ENCODE peak calls at places on chromosomes 12 and 14, in six cellular contexts. Q is GM03348, S is ureter, V is NCI-H774, L is lower leg skin, P is hypothalamus. C is an unnamed sample.

GRCh38 chr12:44053550-44054243 is 217.8 kb downstream of the TMEM117 start:
- DNase-seq in Q (peak; percentile 67), S (no peak), V (no peak), L (no peak), P (no peak), C (no peak)

GRCh38 chr12:20434993-20435392 is 66.7 kb downstream of the PDE3A start:
- DNase-seq in Q (no peak), S (no peak), V (no peak), L (no peak), P (no peak), C (no peak)

GRCh38 chr12:53712059-53712643 is 15.1 kb downstream of the CALCOCO1 start:
- DNase-seq in Q (no peak), S (no peak), V (no peak), L (no peak), P (no peak), C (no peak)

GRCh38 chr12:27667540-27667939 is 28.7 kb upstream of the REP15 start:
- DNase-seq in Q (peak; percentile 78), S (no peak), V (no peak), L (no peak), P (no peak), C (no peak)

GRCh38 chr12:98224584-98225221 is 290.7 kb upstream of the TMPO start:
- DNase-seq in Q (no peak), S (no peak), V (no peak), L (no peak), P (no peak), C (no peak)

GRCh38 chr12:101459642-101460346 is 15.3 kb upstream of the SPIC start:
- DNase-seq in Q (peak; percentile 33), S (peak; percentile 53), V (peak; percentile 46), L (peak; percentile 29), P (no peak), C (no peak)

GRCh38 chr12:6602526-6602925 is 4.7 kb downstream of the CHD4 start:
- DNase-seq in Q (no peak), S (no peak), V (no peak), L (no peak), P (no peak), C (no peak)

GRCh38 chr12:108580531-108580930 is 17.4 kb downstream of the TMEM119 start:
- DNase-seq in Q (no peak), S (no peak), V (no peak), L (peak; percentile 37), P (no peak), C (no peak)

GRCh38 chr14:103569436-103569835 is 6.7 kb downstream of the COA8 start:
- DNase-seq in Q (no peak), S (no peak), V (no peak), L (no peak), P (no peak), C (no peak)

GRCh38 chr12:131333621-131334440 is 377.1 kb upstream of the SFSWAP start:
- DNase-seq in Q (no peak), S (no peak), V (no peak), L (no peak), P (no peak), C (no peak)

GRCh38 chr14:35406811-35407630 is 2.5 kb upstream of the NFKBIA start:
- DNase-seq in Q (peak; percentile 74), S (no peak), V (peak; percentile 57), L (peak; percentile 68), P (no peak), C (peak; percentile 30)

GRCh38 chr12:49541140-49541861 is 2.5 kb downstream of the KCNH3 start:
- DNase-seq in Q (no peak), S (no peak), V (no peak), L (no peak), P (no peak), C (no peak)

GRCh38 chr12:125533434-125534029 is 468.3 kb downstream of the AACS start:
- DNase-seq in Q (peak; percentile 19), S (no peak), V (peak; percentile 57), L (no peak), P (peak; percentile 47), C (peak; percentile 5)

GRCh38 chr12:99390707-99391106 is 256.8 kb upstream of the GARIN6 start:
- DNase-seq in Q (peak; percentile 29), S (no peak), V (no peak), L (no peak), P (no peak), C (no peak)

GRCh38 chr14:65069874-65070709 is 32.2 kb downstream of the MAX start:
- DNase-seq in Q (no peak), S (peak; percentile 82), V (peak; percentile 59), L (peak; percentile 71), P (no peak), C (no peak)

GRCh38 chr14:56587701-56588100 is 8.1 kb downstream of the TMEM260 start:
- DNase-seq in Q (no peak), S (no peak), V (no peak), L (no peak), P (no peak), C (peak; percentile 64)

GRCh38 chr12:49552425-49552824 is 13.6 kb downstream of the KCNH3 start:
- DNase-seq in Q (no peak), S (no peak), V (no peak), L (no peak), P (no peak), C (no peak)

GRCh38 chr12:92136021-92136735 is 9.5 kb downstream of the BTG1 start:
- DNase-seq in Q (no peak), S (no peak), V (no peak), L (no peak), P (no peak), C (no peak)

GRCh38 chr14:90087433-90087832 is 25.6 kb downstream of the KCNK13 start:
- DNase-seq in Q (no peak), S (no peak), V (no peak), L (peak; percentile 62), P (no peak), C (peak; percentile 20)

GRCh38 chr14:99549684-99550083 is 54.3 kb downstream of the CCDC85C start:
- DNase-seq in Q (peak; percentile 51), S (no peak), V (peak; percentile 14), L (no peak), P (no peak), C (no peak)

C was measured in NCI-H1930.